ENCODE peak calls at places on chromosomes 3 and 15, in seven cellular contexts. One of them, this sample, is unnamed.

GRCh38 chr15:77002954-77003912 is 8.3 kb downstream of the PSTPIP1 start:
- DNase-seq in AG10803: no peak
- DNase-seq in breast epithelium: no peak
- DNase-seq in AG09309: no peak
- DNase-seq in GM06990: peak
- DNase-seq in WTC11: no peak
- DNase-seq in WERI-Rb-1: no peak
- DNase-seq in this sample: no peak

GRCh38 chr3:65597952-65598413 is 440.7 kb downstream of the MAGI1 start:
- DNase-seq in AG10803: no peak
- DNase-seq in breast epithelium: no peak
- DNase-seq in AG09309: no peak
- DNase-seq in GM06990: no peak
- DNase-seq in WTC11: peak
- DNase-seq in WERI-Rb-1: peak
- DNase-seq in this sample: peak

GRCh38 chr15:85403745-85404144 is 23.3 kb downstream of the AKAP13 start:
- DNase-seq in AG10803: peak
- DNase-seq in breast epithelium: no peak
- DNase-seq in AG09309: no peak
- DNase-seq in GM06990: no peak
- DNase-seq in WTC11: no peak
- DNase-seq in WERI-Rb-1: no peak
- DNase-seq in this sample: no peak

GRCh38 chr3:44734646-44735168 is 5.3 kb downstream of the ZNF501 start:
- DNase-seq in AG10803: no peak
- DNase-seq in breast epithelium: no peak
- DNase-seq in AG09309: no peak
- DNase-seq in GM06990: no peak
- DNase-seq in WTC11: no peak
- DNase-seq in WERI-Rb-1: no peak
- DNase-seq in this sample: no peak

GRCh38 chr15:52114256-52114655 is 1.7 kb upstream of the BCL2L10 start:
- DNase-seq in AG10803: no peak
- DNase-seq in breast epithelium: no peak
- DNase-seq in AG09309: no peak
- DNase-seq in GM06990: no peak
- DNase-seq in WTC11: no peak
- DNase-seq in WERI-Rb-1: no peak
- DNase-seq in this sample: no peak

GRCh38 chr15:84946772-84947489 is 34.7 kb upstream of the PDE8A start:
- DNase-seq in AG10803: no peak
- DNase-seq in breast epithelium: no peak
- DNase-seq in AG09309: no peak
- DNase-seq in GM06990: no peak
- DNase-seq in WTC11: no peak
- DNase-seq in WERI-Rb-1: no peak
- DNase-seq in this sample: no peak

GRCh38 chr15:62752687-62753517 is 289.6 kb upstream of the TPM1 start:
- DNase-seq in AG10803: peak
- DNase-seq in breast epithelium: no peak
- DNase-seq in AG09309: no peak
- DNase-seq in GM06990: no peak
- DNase-seq in WTC11: no peak
- DNase-seq in WERI-Rb-1: no peak
- DNase-seq in this sample: no peak

GRCh38 chr15:101450561-101451145 is 38.9 kb downstream of the PCSK6 start:
- DNase-seq in AG10803: no peak
- DNase-seq in breast epithelium: no peak
- DNase-seq in AG09309: no peak
- DNase-seq in GM06990: no peak
- DNase-seq in WTC11: no peak
- DNase-seq in WERI-Rb-1: no peak
- DNase-seq in this sample: no peak

GRCh38 chr3:61569856-61570255 is 8.5 kb downstream of the PTPRG start:
- DNase-seq in AG10803: no peak
- DNase-seq in breast epithelium: no peak
- DNase-seq in AG09309: no peak
- DNase-seq in GM06990: no peak
- DNase-seq in WTC11: no peak
- DNase-seq in WERI-Rb-1: no peak
- DNase-seq in this sample: no peak

GRCh38 chr3:120823156-120823555 is 80.6 kb downstream of the GTF2E1 start:
- DNase-seq in AG10803: no peak
- DNase-seq in breast epithelium: no peak
- DNase-seq in AG09309: no peak
- DNase-seq in GM06990: no peak
- DNase-seq in WTC11: no peak
- DNase-seq in WERI-Rb-1: no peak
- DNase-seq in this sample: no peak

DNA sequence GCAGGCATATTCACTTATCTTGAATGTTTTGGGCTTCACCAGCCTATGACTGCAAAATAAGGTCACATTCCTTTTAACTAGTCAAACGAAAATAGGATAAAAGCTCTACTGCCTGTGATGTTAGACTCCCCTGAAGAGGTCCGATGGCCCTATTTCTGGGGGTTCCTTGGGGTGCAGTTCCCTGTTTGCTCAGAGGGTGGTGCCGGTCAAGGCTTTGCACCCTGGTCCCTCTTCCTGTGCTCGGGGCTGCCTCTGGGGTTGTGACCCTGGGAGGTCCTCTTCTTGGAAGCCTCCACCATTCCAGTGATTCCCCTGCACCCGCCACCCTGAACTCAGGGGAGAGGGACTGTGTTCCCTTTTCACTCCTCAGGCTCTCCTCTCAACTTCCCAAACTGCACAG is 86.7 kb upstream of the ANKRD34C start:
- DNase-seq in AG10803: no peak
- DNase-seq in breast epithelium: no peak
- DNase-seq in AG09309: no peak
- DNase-seq in GM06990: no peak
- DNase-seq in WTC11: peak
- DNase-seq in WERI-Rb-1: no peak
- DNase-seq in this sample: no peak
- TF ChIP-seq CTCF in AG10803: peak
- TF ChIP-seq CTCF in breast epithelium: no peak
- TF ChIP-seq CTCF in AG09309: no peak
- TF ChIP-seq CTCF in GM06990: peak
- TF ChIP-seq CTCF in WTC11: peak
- TF ChIP-seq CTCF in WERI-Rb-1: peak
- TF ChIP-seq CTCF in this sample: no peak

DNA sequence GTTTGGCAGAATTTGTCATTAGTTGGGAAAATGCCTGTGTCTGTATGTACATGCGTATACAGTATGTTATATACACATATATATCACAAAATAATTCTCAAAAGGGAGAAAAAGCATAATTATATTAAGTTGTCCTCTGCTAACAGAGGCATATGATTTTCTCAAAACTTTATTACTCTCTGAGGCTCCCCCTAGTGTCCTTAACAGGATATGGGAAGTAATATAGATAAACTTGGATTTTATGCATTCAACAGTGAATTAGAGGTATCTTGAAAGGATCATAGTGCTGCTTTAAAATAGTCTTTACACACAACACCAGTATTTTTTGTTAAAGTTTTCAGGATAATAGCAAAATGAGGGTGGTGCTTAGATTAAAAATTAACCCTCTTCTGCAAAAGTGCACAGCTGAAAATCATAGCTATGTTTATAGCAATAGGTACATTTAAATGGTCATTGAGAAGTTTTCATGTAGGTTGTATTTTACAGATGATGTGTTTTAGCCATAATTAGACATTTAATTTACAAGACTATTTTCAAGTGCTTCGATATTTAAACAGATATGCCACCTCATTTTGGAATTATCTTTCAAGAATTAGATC is 454.0 kb upstream of the ROBO2 start:
- DNase-seq in AG10803: peak
- DNase-seq in breast epithelium: no peak
- DNase-seq in AG09309: no peak
- DNase-seq in GM06990: no peak
- DNase-seq in WTC11: no peak
- DNase-seq in WERI-Rb-1: no peak
- DNase-seq in this sample: no peak
- TF ChIP-seq CTCF in AG10803: peak
- TF ChIP-seq CTCF in breast epithelium: no peak
- TF ChIP-seq CTCF in AG09309: peak
- TF ChIP-seq CTCF in GM06990: peak
- TF ChIP-seq CTCF in WTC11: peak
- TF ChIP-seq CTCF in WERI-Rb-1: peak
- TF ChIP-seq CTCF in this sample: peak

GRCh38 chr3:49689046-49689886 is at the start of the genes MST1 and RNF123:
- DNase-seq in AG10803: peak
- DNase-seq in breast epithelium: peak
- DNase-seq in AG09309: peak
- DNase-seq in GM06990: peak
- DNase-seq in WTC11: peak
- DNase-seq in WERI-Rb-1: peak
- DNase-seq in this sample: peak
- TF ChIP-seq CTCF in AG10803: peak
- TF ChIP-seq CTCF in breast epithelium: no peak
- TF ChIP-seq CTCF in AG09309: peak
- TF ChIP-seq CTCF in GM06990: peak
- TF ChIP-seq CTCF in WTC11: no peak
- TF ChIP-seq CTCF in WERI-Rb-1: peak
- TF ChIP-seq CTCF in this sample: no peak

GRCh38 chr3:159266779-159267178 is 464.9 kb downstream of the MFSD1 start:
- DNase-seq in AG10803: peak
- DNase-seq in breast epithelium: no peak
- DNase-seq in AG09309: no peak
- DNase-seq in GM06990: no peak
- DNase-seq in WTC11: peak
- DNase-seq in WERI-Rb-1: peak
- DNase-seq in this sample: peak
- TF ChIP-seq CTCF in AG10803: peak
- TF ChIP-seq CTCF in breast epithelium: no peak
- TF ChIP-seq CTCF in AG09309: peak
- TF ChIP-seq CTCF in GM06990: peak
- TF ChIP-seq CTCF in WTC11: peak
- TF ChIP-seq CTCF in WERI-Rb-1: peak
- TF ChIP-seq CTCF in this sample: peak

GRCh38 chr3:71309886-71310285 is 273.6 kb downstream of the FOXP1 start:
- DNase-seq in AG10803: peak
- DNase-seq in breast epithelium: no peak
- DNase-seq in AG09309: no peak
- DNase-seq in GM06990: no peak
- DNase-seq in WTC11: no peak
- DNase-seq in WERI-Rb-1: no peak
- DNase-seq in this sample: no peak

GRCh38 chr3:71309342-71309741 is 274.2 kb downstream of the FOXP1 start:
- DNase-seq in AG10803: peak
- DNase-seq in breast epithelium: no peak
- DNase-seq in AG09309: no peak
- DNase-seq in GM06990: no peak
- DNase-seq in WTC11: no peak
- DNase-seq in WERI-Rb-1: no peak
- DNase-seq in this sample: no peak

GRCh38 chr3:71311320-71312046 is 272.0 kb downstream of the FOXP1 start:
- DNase-seq in AG10803: no peak
- DNase-seq in breast epithelium: no peak
- DNase-seq in AG09309: no peak
- DNase-seq in GM06990: no peak
- DNase-seq in WTC11: no peak
- DNase-seq in WERI-Rb-1: no peak
- DNase-seq in this sample: no peak

GRCh38 chr3:71312461-71312860 is 271.1 kb downstream of the FOXP1 start:
- DNase-seq in AG10803: no peak
- DNase-seq in breast epithelium: no peak
- DNase-seq in AG09309: no peak
- DNase-seq in GM06990: no peak
- DNase-seq in WTC11: no peak
- DNase-seq in WERI-Rb-1: no peak
- DNase-seq in this sample: no peak

DNA sequence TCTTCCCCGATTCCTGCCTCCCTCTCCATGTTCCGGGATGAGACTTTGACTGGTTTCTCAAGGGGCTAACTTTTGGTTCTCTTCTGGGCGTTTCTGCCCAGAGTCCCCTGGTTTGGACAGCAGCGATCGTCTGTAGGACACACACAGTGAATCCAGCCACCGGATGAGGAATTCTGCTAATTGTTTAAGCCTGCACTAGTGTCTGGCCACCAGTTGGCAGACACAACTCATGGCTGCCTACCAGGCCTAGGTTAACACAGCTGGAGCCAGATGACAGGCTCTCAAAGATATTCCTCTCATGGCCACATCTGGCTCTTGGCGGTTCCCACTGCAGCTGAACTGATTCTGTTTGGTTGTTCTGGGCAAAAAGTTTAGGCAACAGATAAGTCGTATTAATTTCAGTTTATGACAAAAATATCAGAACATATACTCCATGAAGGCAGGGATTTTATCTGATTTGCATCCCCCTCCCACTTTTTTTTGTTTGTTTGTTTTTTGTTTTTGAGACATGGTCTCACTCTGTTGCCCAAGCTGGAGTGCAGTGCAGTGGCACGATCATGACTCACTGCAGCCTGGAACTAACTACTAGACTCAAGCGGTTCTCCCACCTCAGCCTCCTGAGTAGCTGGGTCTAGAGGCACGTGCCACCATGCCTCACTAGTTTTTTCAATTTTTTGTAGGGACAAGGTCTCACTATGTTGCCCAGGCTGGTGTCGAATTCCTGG is 272.8 kb downstream of the FOXP1 start:
- DNase-seq in AG10803: peak
- DNase-seq in breast epithelium: peak
- DNase-seq in AG09309: peak
- DNase-seq in GM06990: no peak
- DNase-seq in WTC11: no peak
- DNase-seq in WERI-Rb-1: no peak
- DNase-seq in this sample: no peak
- TF ChIP-seq CTCF in AG10803: peak
- TF ChIP-seq CTCF in breast epithelium: no peak
- TF ChIP-seq CTCF in AG09309: peak
- TF ChIP-seq CTCF in GM06990: no peak
- TF ChIP-seq CTCF in WTC11: no peak
- TF ChIP-seq CTCF in WERI-Rb-1: no peak
- TF ChIP-seq CTCF in this sample: no peak

GRCh38 chr3:20668411-20668810 is 482.4 kb upstream of the SGO1 start:
- DNase-seq in AG10803: no peak
- DNase-seq in breast epithelium: no peak
- DNase-seq in AG09309: no peak
- DNase-seq in GM06990: no peak
- DNase-seq in WTC11: peak
- DNase-seq in WERI-Rb-1: peak
- DNase-seq in this sample: no peak
- TF ChIP-seq CTCF in AG10803: peak
- TF ChIP-seq CTCF in breast epithelium: no peak
- TF ChIP-seq CTCF in AG09309: no peak
- TF ChIP-seq CTCF in GM06990: no peak
- TF ChIP-seq CTCF in WTC11: no peak
- TF ChIP-seq CTCF in WERI-Rb-1: peak
- TF ChIP-seq CTCF in this sample: no peak

DNA sequence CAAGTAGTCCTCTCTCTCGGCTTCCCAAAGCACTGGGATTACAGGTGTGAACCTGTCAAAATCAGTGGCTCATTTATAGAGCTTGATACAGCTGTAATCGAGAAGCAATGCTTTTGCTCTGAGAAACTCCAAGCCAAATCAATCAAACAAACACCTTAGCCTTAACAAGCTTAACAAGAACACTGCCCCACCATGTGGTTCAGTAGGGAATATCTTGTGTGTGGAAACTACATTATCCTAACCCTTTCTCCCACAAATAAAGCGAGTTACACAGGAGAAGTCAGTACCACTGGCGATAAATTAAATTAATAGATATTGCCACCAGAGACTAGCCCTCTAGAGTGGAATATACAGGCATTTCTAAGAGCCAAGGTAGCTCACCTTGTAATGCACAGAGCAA is 13.9 kb downstream of the CDAN1 start:
- DNase-seq in AG10803: no peak
- DNase-seq in breast epithelium: no peak
- DNase-seq in AG09309: no peak
- DNase-seq in GM06990: no peak
- DNase-seq in WTC11: no peak
- DNase-seq in WERI-Rb-1: no peak
- DNase-seq in this sample: no peak
- TF ChIP-seq CTCF in AG10803: no peak
- TF ChIP-seq CTCF in breast epithelium: no peak
- TF ChIP-seq CTCF in AG09309: peak
- TF ChIP-seq CTCF in GM06990: no peak
- TF ChIP-seq CTCF in WTC11: no peak
- TF ChIP-seq CTCF in WERI-Rb-1: peak
- TF ChIP-seq CTCF in this sample: peak